ENCODE peak calls at places on chromosome 2, in eight cellular contexts. One of them, this sample, is unnamed.
A peak's percentile ranks its signal among the peaks of the same experiment; 100 is the strongest.

GRCh38 chr2:99852376-99852934 is 289.9 kb downstream of the AFF3 start:
- DNase-seq in H54: no peak
- DNase-seq in IMR-90: no peak
- DNase-seq in prostate gland: no peak
- DNase-seq in GM12891: no peak
- DNase-seq in body of pancreas: no peak
- DNase-seq in lower leg skin: no peak
- DNase-seq in NB4: no peak
- DNase-seq in this sample: no peak

GRCh38 chr2:104658840-104659591 is 194.9 kb upstream of the POU3F3 start:
- DNase-seq in IMR-90: no peak
- DNase-seq in prostate gland: no peak
- DNase-seq in NB4: no peak
- DNase-seq in lower leg skin: no peak
- DNase-seq in GM12891: no peak
- DNase-seq in H54: no peak
- DNase-seq in body of pancreas: no peak
- DNase-seq in this sample: no peak

GRCh38 chr2:110691612-110692258 is 13.9 kb upstream of the BUB1 start:
- DNase-seq in lower leg skin: no peak
- DNase-seq in NB4: no peak
- DNase-seq in IMR-90: no peak
- DNase-seq in H54: no peak
- DNase-seq in prostate gland: no peak
- DNase-seq in body of pancreas: no peak
- DNase-seq in GM12891: no peak
- DNase-seq in this sample: no peak

GRCh38 chr2:100831158-100831715 is 11.3 kb downstream of the NPAS2 start:
- DNase-seq in GM12891: no peak
- DNase-seq in prostate gland: no peak
- DNase-seq in body of pancreas: no peak
- DNase-seq in lower leg skin: no peak
- DNase-seq in NB4: peak; percentile 50
- DNase-seq in H54: no peak
- DNase-seq in IMR-90: peak; percentile 34
- DNase-seq in this sample: no peak

GRCh38 chr2:108940156-108940555 is 48.9 kb downstream of the EDAR start:
- DNase-seq in IMR-90: no peak
- DNase-seq in body of pancreas: no peak
- DNase-seq in lower leg skin: no peak
- DNase-seq in GM12891: no peak
- DNase-seq in H54: no peak
- DNase-seq in prostate gland: no peak
- DNase-seq in NB4: no peak
- DNase-seq in this sample: no peak

GRCh38 chr2:105582952-105583660 is 161.6 kb upstream of the NCK2 start:
- DNase-seq in NB4: no peak
- DNase-seq in body of pancreas: peak; percentile 26
- DNase-seq in H54: no peak
- DNase-seq in GM12891: no peak
- DNase-seq in lower leg skin: no peak
- DNase-seq in prostate gland: no peak
- DNase-seq in IMR-90: no peak
- DNase-seq in this sample: no peak

GRCh38 chr2:71843391-71843850 is 304.2 kb downstream of the CYP26B1 start:
- DNase-seq in lower leg skin: no peak
- DNase-seq in NB4: no peak
- DNase-seq in IMR-90: peak; percentile 68
- DNase-seq in prostate gland: no peak
- DNase-seq in body of pancreas: no peak
- DNase-seq in GM12891: no peak
- DNase-seq in H54: peak; percentile 75
- DNase-seq in this sample: peak; percentile 73

GRCh38 chr2:171319164-171319810 is 114.5 kb downstream of the METTL8 start:
- DNase-seq in lower leg skin: no peak
- DNase-seq in GM12891: no peak
- DNase-seq in H54: no peak
- DNase-seq in body of pancreas: no peak
- DNase-seq in prostate gland: no peak
- DNase-seq in NB4: no peak
- DNase-seq in IMR-90: peak; percentile 68
- DNase-seq in this sample: peak; percentile 86

GRCh38 chr2:142531375-142531774 is 346.1 kb upstream of the KYNU start:
- DNase-seq in body of pancreas: no peak
- DNase-seq in prostate gland: no peak
- DNase-seq in lower leg skin: no peak
- DNase-seq in NB4: no peak
- DNase-seq in IMR-90: no peak
- DNase-seq in GM12891: no peak
- DNase-seq in H54: no peak
- DNase-seq in this sample: no peak

GRCh38 chr2:100812141-100812540 is 7.8 kb upstream of the NPAS2 start:
- DNase-seq in NB4: no peak
- DNase-seq in lower leg skin: no peak
- DNase-seq in IMR-90: no peak
- DNase-seq in body of pancreas: no peak
- DNase-seq in GM12891: no peak
- DNase-seq in H54: no peak
- DNase-seq in prostate gland: no peak
- DNase-seq in this sample: no peak

GRCh38 chr2:237497009-237497819 is 10.2 kb downstream of the MLPH start:
- DNase-seq in H54: no peak
- DNase-seq in IMR-90: no peak
- DNase-seq in NB4: no peak
- DNase-seq in body of pancreas: no peak
- DNase-seq in prostate gland: no peak
- DNase-seq in GM12891: no peak
- DNase-seq in lower leg skin: no peak
- DNase-seq in this sample: no peak

GRCh38 chr2:232927793-232928563 is 57.9 kb downstream of the SNORC start:
- DNase-seq in NB4: no peak
- DNase-seq in lower leg skin: no peak
- DNase-seq in H54: peak; percentile 46
- DNase-seq in IMR-90: no peak
- DNase-seq in prostate gland: no peak
- DNase-seq in GM12891: peak; percentile 50
- DNase-seq in body of pancreas: peak; percentile 13
- DNase-seq in this sample: no peak

GRCh38 chr2:197286805-197287595 is 23.6 kb downstream of the ANKRD44 start:
- DNase-seq in NB4: peak; percentile 67
- DNase-seq in IMR-90: peak; percentile 97
- DNase-seq in lower leg skin: peak; percentile 52
- DNase-seq in prostate gland: peak; percentile 72
- DNase-seq in H54: peak; percentile 68
- DNase-seq in GM12891: no peak
- DNase-seq in body of pancreas: peak; percentile 19
- DNase-seq in this sample: no peak

DNA sequence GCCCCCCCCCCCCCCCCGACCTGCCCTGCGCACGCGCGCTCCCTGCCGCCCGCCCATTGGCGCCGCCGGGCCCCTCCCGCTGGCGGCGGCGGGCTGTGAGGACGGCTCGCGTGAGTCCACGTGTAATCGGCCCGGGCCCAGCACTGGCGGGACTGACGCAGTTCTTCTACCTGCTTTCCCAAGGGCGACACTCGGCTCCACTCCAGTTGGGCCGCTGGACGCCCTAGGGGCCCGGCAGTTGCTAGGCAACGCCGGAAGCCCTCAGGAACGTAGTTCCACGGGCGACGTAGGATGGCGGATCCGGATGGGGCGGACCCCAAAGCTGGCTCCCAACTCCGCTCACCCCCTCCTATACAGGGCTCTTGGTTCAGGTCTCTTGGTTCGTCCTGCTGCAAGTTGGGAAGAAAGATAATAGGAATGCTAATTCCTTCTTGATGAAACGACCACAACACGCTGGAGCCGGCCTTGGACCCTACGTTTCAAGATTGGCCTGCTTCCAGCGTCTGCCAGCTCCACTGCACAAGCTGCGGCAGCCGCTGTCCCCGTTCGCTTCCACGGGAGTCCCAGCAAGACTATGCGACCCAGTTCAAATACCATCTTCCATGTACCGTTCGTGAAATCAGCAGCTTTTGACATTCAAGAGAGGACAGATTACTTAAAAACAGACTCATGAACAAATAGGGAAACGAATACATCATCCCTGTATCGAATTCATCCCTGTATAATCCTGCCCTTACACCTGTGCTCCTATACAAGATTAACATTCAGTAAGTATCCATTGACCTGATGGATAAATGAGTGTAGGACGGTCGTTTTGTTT is 415 bp upstream of the MCFD2 start:
- DNase-seq in prostate gland: peak; percentile 94
- DNase-seq in IMR-90: peak; percentile 91
- DNase-seq in body of pancreas: peak; percentile 99
- DNase-seq in NB4: peak; percentile 94
- DNase-seq in GM12891: peak; percentile 84
- DNase-seq in H54: peak; percentile 90
- DNase-seq in lower leg skin: peak; percentile 81
- DNase-seq in this sample: peak; percentile 91
- TF ChIP-seq POLR2A in prostate gland: peak; percentile 52
- TF ChIP-seq POLR2A in IMR-90: peak; percentile 39
- TF ChIP-seq POLR2A in body of pancreas: peak; percentile 87
- TF ChIP-seq POLR2A in NB4: peak; percentile 42
- TF ChIP-seq POLR2A in GM12891: peak; percentile 76
- TF ChIP-seq POLR2A in H54: peak; percentile 66
- TF ChIP-seq POLR2A in lower leg skin: no peak
- TF ChIP-seq POLR2A in this sample: peak; percentile 46

GRCh38 chr2:11346129-11346528 is 1.7 kb upstream of the ROCK2 start:
- DNase-seq in IMR-90: no peak
- DNase-seq in prostate gland: no peak
- DNase-seq in H54: no peak
- DNase-seq in lower leg skin: no peak
- DNase-seq in NB4: no peak
- DNase-seq in GM12891: no peak
- DNase-seq in body of pancreas: no peak
- DNase-seq in this sample: no peak

GRCh38 chr2:11343626-11344341 is 652 bp downstream of the ROCK2 start:
- DNase-seq in GM12891: peak; percentile 41
- DNase-seq in H54: peak; percentile 29
- DNase-seq in IMR-90: peak; percentile 20
- DNase-seq in NB4: peak; percentile 71
- DNase-seq in lower leg skin: peak; percentile 41
- DNase-seq in body of pancreas: peak; percentile 49
- DNase-seq in prostate gland: peak; percentile 39
- DNase-seq in this sample: peak; percentile 42

GRCh38 chr2:11344956-11345671 is 678 bp upstream of the ROCK2 start:
- DNase-seq in prostate gland: peak; percentile 85
- DNase-seq in lower leg skin: peak; percentile 88
- DNase-seq in body of pancreas: peak; percentile 63
- DNase-seq in H54: peak; percentile 54
- DNase-seq in GM12891: no peak
- DNase-seq in NB4: peak; percentile 82
- DNase-seq in IMR-90: peak; percentile 69
- DNase-seq in this sample: peak; percentile 80

GRCh38 chr2:11343344-11343625 is 1.2 kb downstream of the ROCK2 start:
- DNase-seq in IMR-90: no peak
- DNase-seq in body of pancreas: no peak
- DNase-seq in prostate gland: no peak
- DNase-seq in GM12891: no peak
- DNase-seq in NB4: no peak
- DNase-seq in lower leg skin: no peak
- DNase-seq in H54: no peak
- DNase-seq in this sample: peak; percentile 47

DNA sequence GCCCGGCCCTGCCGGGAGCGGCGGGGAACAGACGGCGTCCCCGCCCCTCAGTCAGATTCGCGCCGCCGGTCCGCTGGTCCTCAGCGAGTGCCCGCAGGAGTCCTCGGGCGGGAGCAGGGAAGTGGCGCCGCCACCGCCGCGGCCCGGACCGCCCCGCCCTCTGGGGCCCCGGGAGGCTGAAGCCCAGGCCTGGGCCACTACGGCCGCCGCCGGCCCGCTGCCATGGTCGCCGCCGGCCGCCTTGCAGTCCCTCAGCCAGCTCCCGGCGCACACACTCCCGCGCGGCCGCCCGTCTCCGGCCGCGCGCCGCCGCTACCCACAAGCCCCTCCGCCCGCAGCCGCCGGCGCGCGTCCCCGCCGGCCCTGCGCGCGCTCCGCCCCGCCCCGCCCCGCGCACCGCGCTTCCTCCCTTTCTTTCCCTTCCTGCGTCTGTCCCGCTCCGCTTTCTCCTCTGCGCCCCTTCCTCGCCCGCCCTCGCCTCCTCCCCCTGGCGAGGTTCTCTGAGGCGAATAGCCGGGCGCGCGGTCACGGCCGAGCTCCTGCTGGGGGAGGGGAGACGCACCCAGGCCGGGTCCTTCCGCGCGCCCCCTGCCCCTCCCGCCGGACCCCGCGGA is at the start of gene ROCK2:
- DNase-seq in body of pancreas: peak; percentile 86
- DNase-seq in GM12891: peak; percentile 72
- DNase-seq in lower leg skin: peak; percentile 83
- DNase-seq in H54: peak; percentile 63
- DNase-seq in IMR-90: peak; percentile 79
- DNase-seq in NB4: peak; percentile 92
- DNase-seq in prostate gland: peak; percentile 86
- DNase-seq in this sample: peak; percentile 82
- TF ChIP-seq POLR2A in body of pancreas: peak; percentile 77
- TF ChIP-seq POLR2A in GM12891: no peak
- TF ChIP-seq POLR2A in lower leg skin: no peak
- TF ChIP-seq POLR2A in H54: peak; percentile 61
- TF ChIP-seq POLR2A in IMR-90: peak; percentile 60
- TF ChIP-seq POLR2A in NB4: peak; percentile 49
- TF ChIP-seq POLR2A in prostate gland: peak; percentile 33
- TF ChIP-seq POLR2A in this sample: peak; percentile 73

DNA sequence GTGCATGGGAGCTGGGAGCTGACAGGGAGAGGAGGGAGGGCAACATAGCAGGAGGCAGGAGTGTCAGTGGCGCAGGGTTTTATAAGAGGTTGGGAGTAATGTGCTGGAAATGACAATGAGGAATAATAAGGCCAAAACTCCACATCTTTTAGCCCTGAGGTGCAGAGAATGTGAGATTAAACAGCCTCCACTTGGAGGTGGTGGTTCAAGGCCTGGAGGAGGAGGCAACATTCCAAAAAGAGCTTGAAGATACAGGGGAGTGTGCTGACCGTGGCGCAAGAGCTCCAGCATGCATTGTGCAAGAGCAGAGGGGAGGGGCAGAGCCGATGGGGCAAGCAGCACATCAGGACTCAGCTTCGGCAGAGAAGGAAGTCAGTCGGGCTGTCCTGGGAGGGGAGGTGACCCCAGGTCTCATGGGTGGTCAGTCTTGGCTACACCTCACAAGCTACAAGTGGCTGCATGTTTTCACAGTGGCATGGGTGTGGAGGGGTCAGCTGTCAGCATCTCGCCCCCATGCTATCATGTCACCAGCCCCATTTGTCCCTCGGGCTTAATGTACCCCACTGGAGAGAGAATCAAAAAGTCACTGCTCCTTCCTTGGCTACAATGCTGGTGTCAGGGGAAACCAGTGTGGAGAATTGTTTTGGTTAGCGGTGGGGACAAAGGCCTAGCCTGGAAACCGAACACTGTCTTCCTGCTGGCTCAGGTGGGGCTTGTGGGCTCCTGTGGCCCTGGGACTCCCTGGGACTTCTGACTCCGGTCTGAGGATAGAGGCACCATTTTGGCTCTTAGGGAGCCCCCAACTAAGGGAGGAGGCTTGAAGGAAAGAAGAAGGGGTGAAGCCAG is 208.0 kb downstream of the ZFP36L2 start:
- DNase-seq in IMR-90: peak; percentile 84
- DNase-seq in prostate gland: peak; percentile 39
- DNase-seq in lower leg skin: peak; percentile 91
- DNase-seq in NB4: peak; percentile 97
- DNase-seq in body of pancreas: peak; percentile 69
- DNase-seq in H54: no peak
- DNase-seq in GM12891: no peak
- DNase-seq in this sample: no peak
- TF ChIP-seq POLR2A in IMR-90: no peak
- TF ChIP-seq POLR2A in prostate gland: no peak
- TF ChIP-seq POLR2A in lower leg skin: no peak
- TF ChIP-seq POLR2A in NB4: no peak
- TF ChIP-seq POLR2A in body of pancreas: peak; percentile 49
- TF ChIP-seq POLR2A in H54: no peak
- TF ChIP-seq POLR2A in GM12891: no peak
- TF ChIP-seq POLR2A in this sample: no peak

GRCh38 chr2:218216674-218217365 is at the start of gene ARPC2:
- DNase-seq in body of pancreas: peak; percentile 91
- DNase-seq in IMR-90: peak; percentile 97
- DNase-seq in GM12891: peak; percentile 86
- DNase-seq in NB4: peak; percentile 99
- DNase-seq in prostate gland: peak; percentile 93
- DNase-seq in H54: peak; percentile 81
- DNase-seq in lower leg skin: peak; percentile 92
- DNase-seq in this sample: peak; percentile 97
- TF ChIP-seq POLR2A in body of pancreas: peak; percentile 94
- TF ChIP-seq POLR2A in IMR-90: peak; percentile 89
- TF ChIP-seq POLR2A in GM12891: peak; percentile 71
- TF ChIP-seq POLR2A in NB4: peak; percentile 70
- TF ChIP-seq POLR2A in prostate gland: peak; percentile 94
- TF ChIP-seq POLR2A in H54: peak; percentile 65
- TF ChIP-seq POLR2A in lower leg skin: no peak
- TF ChIP-seq POLR2A in this sample: peak; percentile 89